ENCODE peak calls at places on chromosome 5, in four cellular contexts. D is stimulated activated CD8-positive, alpha-beta memory T cell treated with anti-CD3 and anti-CD28 coated beads, Interleukin-7, amount 100 ng/mL, for 1 hour; E is activated T-helper 1 cell treated with Interleukin-2 at 50 U/mL for 16 hours; X is hippocampal formation. S is an unnamed sample.

GRCh38 chr5:171644536-171644935 is 141.1 kb upstream of the SMIM23 start:
- DNase-seq in D (no peak), E (no peak), X (no peak), S (no peak)

GRCh38 chr5:53616939-53617549 is 56.6 kb downstream of the NDUFS4 start:
- DNase-seq in D (no peak), E (no peak), X (no peak), S (no peak)

GRCh38 chr5:108315829-108316228 is 66.1 kb downstream of the FBXL17 start:
- DNase-seq in D (no peak), E (no peak), X (no peak), S (no peak)

GRCh38 chr5:135147294-135148090 is 113.5 kb upstream of the PITX1 start:
- DNase-seq in D (no peak), E (no peak), X (no peak), S (no peak)

GRCh38 chr5:67165524-67166459 is 30.8 kb downstream of the CD180 start:
- DNase-seq in D (peak), E (peak), X (peak), S (peak)

GRCh38 chr5:111545031-111545430 is 32.7 kb upstream of the STARD4 start:
- DNase-seq in D (no peak), E (no peak), X (no peak), S (no peak)

GRCh38 chr5:173757817-173758216 is 130.3 kb upstream of the CPEB4 start:
- DNase-seq in D (no peak), E (no peak), X (no peak), S (no peak)

GRCh38 chr5:68444048-68444447 is 228.5 kb downstream of the PIK3R1 start:
- DNase-seq in D (no peak), E (no peak), X (no peak), S (no peak)

GRCh38 chr5:40716000-40716399 is 36.3 kb downstream of the PTGER4 start:
- DNase-seq in D (no peak), E (no peak), X (no peak), S (no peak)

GRCh38 chr5:176542135-176542595 is 5.0 kb upstream of the RNF44 start:
- DNase-seq in D (no peak), E (peak), X (no peak), S (peak)

S was measured in T follicular helper cell.